ENCODE peak calls at places on chromosomes 7 and 10, in four cellular contexts. B is ureter, K is ovary, O is ACHN. F is an unnamed sample.
A peak's percentile ranks its signal among the peaks of the same experiment; 100 is the strongest.

GRCh38 chr7:102417105-102417504 is 16.3 kb upstream of the ORAI2 start:
- DNase-seq in K (no peak), O (no peak), B (no peak), F (no peak)

GRCh38 chr7:133698127-133698526 is 429.0 kb upstream of the LRGUK start:
- DNase-seq in O (no peak), K (no peak), B (no peak), F (no peak)

GRCh38 chr7:9874182-9874581 is 1099.5 kb upstream of the PHF14 start:
- DNase-seq in B (no peak), K (no peak), O (no peak), F (no peak)

GRCh38 chr10:91378061-91378460 is 32.1 kb upstream of the HECTD2 start:
- DNase-seq in B (no peak), O (no peak), K (no peak), F (no peak)

GRCh38 chr10:90917231-90917967 is 3.5 kb downstream of the ANKRD1 start:
- DNase-seq in B (no peak), K (no peak), O (no peak), F (no peak)

GRCh38 chr7:26449175-26450165 is 157.8 kb downstream of the SNX10 start:
- DNase-seq in O (peak; percentile 88), K (no peak), B (no peak), F (no peak)

GRCh38 chr7:41916450-41916927 is 213.6 kb upstream of the INHBA start:
- DNase-seq in K (no peak), O (peak; percentile 100), B (no peak), F (no peak)

GRCh38 chr10:11403116-11403515 is 208.3 kb downstream of the USP6NL start:
- DNase-seq in K (no peak), O (no peak), B (no peak), F (no peak)

GRCh38 chr10:5492322-5492855 is 7.0 kb downstream of the CALML5 start:
- DNase-seq in B (no peak), O (no peak), K (no peak), F (no peak)

GRCh38 chr10:133105686-133106390 is 18.1 kb downstream of the ADGRA1 start:
- DNase-seq in B (no peak), O (no peak), K (no peak), F (no peak)

GRCh38 chr7:141754939-141755338 is 9.0 kb upstream of the TAS2R3 start:
- DNase-seq in B (no peak), O (peak; percentile 66), K (no peak), F (no peak)

GRCh38 chr7:148699024-148699771 is 495 bp downstream of the CUL1 start:
- DNase-seq in K (peak; percentile 76), B (peak; percentile 66), O (peak; percentile 64), F (peak; percentile 7)

GRCh38 chr10:14822879-14823755 is 14.7 kb downstream of the CDNF start:
- DNase-seq in O (peak; percentile 56), B (no peak), K (no peak), F (no peak)

GRCh38 chr7:2566890-2567662 is 8.3 kb downstream of the IQCE start:
- DNase-seq in O (no peak), B (no peak), K (no peak), F (no peak)

GRCh38 chr7:130937016-130937415 is 203.0 kb upstream of the KLF14 start:
- DNase-seq in B (no peak), K (no peak), O (no peak), F (no peak)

GRCh38 chr10:32943854-32944661 is 14.0 kb downstream of the ITGB1 start:
- DNase-seq in B (no peak), O (no peak), K (no peak), F (no peak)

GRCh38 chr7:88256906-88257305 is 37.1 kb upstream of the SRI start:
- DNase-seq in K (no peak), O (peak; percentile 14), B (no peak), F (no peak)

GRCh38 chr10:12252882-12253546 is 57.0 kb downstream of the CDC123 start:
- DNase-seq in B (no peak), K (no peak), O (peak; percentile 21), F (no peak)